ENCODE peak calls at places on chromosomes 4 and X, in eight cellular contexts. Y is Right ventricle myocardium inferior; V is esophagus squamous epithelium; H is AG08395; I is ELR; N is stromal cell of bone marrow; U is stimulated activated CD8-positive, alpha-beta memory T cell treated with anti-CD3 and anti-CD28 coated beads, Interleukin-12 subunit alpha, Interleukin-12 subunit beta, amount 100 ng/mL, for 4 hours; W is NCI-H1092. X is an unnamed sample.

GRCh38 chr4:7412586-7412975 is 22.1 kb downstream of the PSAPL1 start:
- DNase-seq in V (no peak), U (no peak), N (no peak), H (no peak), I (no peak), W (no peak), Y (peak; percentile 26), X (no peak)

GRCh38 chr4:184170996-184171395 is 46.7 kb downstream of the ENPP6 start:
- DNase-seq in I (peak; percentile 43), N (no peak), H (peak; percentile 20), V (no peak), U (no peak), Y (no peak), W (no peak), X (peak; percentile 67)

GRCh38 chrX:139290310-139290709 is 240.2 kb upstream of the F9 start:
- DNase-seq in W (no peak), I (peak; percentile 3), Y (no peak), H (peak; percentile 13), U (no peak), V (no peak), N (no peak), X (no peak)

GRCh38 chr4:44583393-44583792 is 68.0 kb downstream of the YIPF7 start:
- DNase-seq in W (no peak), H (no peak), Y (no peak), N (no peak), I (no peak), U (no peak), V (no peak), X (peak; percentile 67)

GRCh38 chr4:6169239-6169638 is 31.1 kb downstream of the JAKMIP1 start:
- DNase-seq in W (no peak), H (no peak), V (no peak), I (no peak), U (no peak), Y (no peak), N (no peak), X (peak; percentile 27)

GRCh38 chr4:139595989-139596679 is 40.1 kb upstream of the SETD7 start:
- DNase-seq in H (peak; percentile 57), I (peak; percentile 60), Y (no peak), V (no peak), N (no peak), U (no peak), W (no peak), X (peak; percentile 4)

GRCh38 chr4:59518005-59518823 is 1681.9 kb upstream of the ADGRL3 start:
- DNase-seq in H (no peak), U (no peak), N (no peak), Y (no peak), V (no peak), I (no peak), W (no peak), X (peak; percentile 13)

GRCh38 chrX:31600823-31601222 is 529.0 kb upstream of the FTHL17 start:
- DNase-seq in U (no peak), H (no peak), V (no peak), Y (no peak), W (no peak), I (no peak), N (no peak), X (no peak)

GRCh38 chrX:83145910-83146309 is 362.2 kb upstream of the POU3F4 start:
- DNase-seq in W (no peak), H (no peak), V (no peak), U (no peak), Y (no peak), I (no peak), N (no peak), X (peak; percentile 5)

GRCh38 chrX:14673764-14674163 is 144.4 kb downstream of the GLRA2 start:
- DNase-seq in Y (no peak), N (peak; percentile 60), I (peak; percentile 92), V (no peak), W (peak; percentile 6), U (no peak), H (peak; percentile 67), X (peak; percentile 84)

GRCh38 chr4:46484881-46485280 is 95.0 kb upstream of the GABRA2 start:
- DNase-seq in N (no peak), U (no peak), W (no peak), V (no peak), H (no peak), Y (no peak), I (no peak), X (no peak)

GRCh38 chr4:52873861-52874343 is 11.8 kb downstream of the RASL11B start:
- DNase-seq in N (no peak), H (no peak), W (no peak), Y (no peak), U (no peak), I (no peak), V (no peak), X (no peak)

GRCh38 chr4:76952071-76952470 is 2.5 kb downstream of the SEPTIN11 start:
- DNase-seq in N (no peak), U (no peak), H (no peak), W (no peak), I (no peak), V (no peak), Y (no peak), X (no peak)

GRCh38 chr4:37822220-37822619 is 4.3 kb upstream of the PGM2 start:
- DNase-seq in I (no peak), V (no peak), H (no peak), U (no peak), W (peak; percentile 36), N (no peak), Y (no peak), X (peak; percentile 90)

GRCh38 chr4:30536231-30536630 is 183.9 kb upstream of the PCDH7 start:
- DNase-seq in H (no peak), V (no peak), Y (no peak), N (no peak), I (peak; percentile 71), W (no peak), U (no peak), X (no peak)

GRCh38 chrX:54811301-54811885 is 3.8 kb downstream of the MAGED2 start:
- DNase-seq in I (no peak), V (no peak), U (no peak), H (no peak), Y (no peak), N (no peak), W (no peak), X (no peak)

GRCh38 chr4:103493450-103494159 is 226.2 kb downstream of the TACR3 start:
- DNase-seq in I (no peak), H (no peak), U (no peak), W (no peak), N (no peak), V (no peak), Y (no peak), X (peak; percentile 76)

GRCh38 chr4:141002323-141002805 is 130.9 kb downstream of the RNF150 start:
- DNase-seq in V (no peak), I (no peak), N (peak; percentile 55), H (no peak), W (no peak), U (no peak), Y (no peak), X (no peak)

GRCh38 chrX:1542994-1543725 is 6.2 kb upstream of the P2RY8 start:
- DNase-seq in H (no peak), W (no peak), N (no peak), Y (no peak), I (no peak), V (no peak), U (no peak), X (no peak)

GRCh38 chr4:138455097-138455496 is 212.9 kb upstream of the SLC7A11 start:
- DNase-seq in V (no peak), I (no peak), N (no peak), H (no peak), W (no peak), Y (no peak), U (no peak), X (no peak)

GRCh38 chr4:174036563-174036962 is 246.9 kb downstream of the FBXO8 start:
- DNase-seq in V (no peak), H (no peak), U (no peak), Y (no peak), N (no peak), W (peak; percentile 73), I (no peak), X (no peak)